ENCODE peak calls at places on chromosomes 1 and 21, in ten cellular contexts. E, Y, A, Z, F, X, K, D, L and M are unnamed samples.

GRCh38 chr1:162159515-162159914 is 90.0 kb downstream of the NOS1AP start:
- DNase-seq in E (no peak), Y (no peak), A (peak), Z (no peak), F (no peak), X (no peak), K (peak), D (peak), L (no peak), M (no peak)

GRCh38 chr1:8015036-8015808 is 10.9 kb downstream of the ERRFI1 start:
- DNase-seq in E (peak), Y (peak), A (peak), Z (no peak), F (peak), X (peak), K (peak), D (peak), L (peak), M (no peak)

GRCh38 chr1:7535934-7536878 is 234.9 kb upstream of the VAMP3 start:
- DNase-seq in E (no peak), Y (no peak), A (no peak), Z (no peak), F (no peak), X (no peak), K (no peak), D (no peak), L (peak), M (no peak)

GRCh38 chr1:224058303-224058702 is 55.6 kb upstream of the FBXO28 start:
- DNase-seq in E (no peak), Y (no peak), A (no peak), Z (no peak), F (no peak), X (no peak), K (peak), D (no peak), L (no peak), M (no peak)

GRCh38 chr1:19710825-19711611 is 46.3 kb downstream of the HTR6 start:
- DNase-seq in E (no peak), Y (no peak), A (no peak), Z (no peak), F (no peak), X (peak), K (no peak), D (no peak), L (no peak), M (no peak)

GRCh38 chr1:15703562-15703961 is 19.4 kb downstream of the PLEKHM2 start:
- DNase-seq in E (peak), Y (peak), A (peak), Z (peak), F (peak), X (no peak), K (peak), D (no peak), L (no peak), M (no peak)

GRCh38 chr1:150566589-150567340 is 12.6 kb downstream of the MCL1 start:
- DNase-seq in E (no peak), Y (no peak), A (no peak), Z (no peak), F (no peak), X (peak), K (no peak), D (no peak), L (no peak), M (no peak)

GRCh38 chr1:216528816-216529215 is 105.6 kb upstream of the USH2A start:
- DNase-seq in E (no peak), Y (no peak), A (peak), Z (no peak), F (no peak), X (peak), K (peak), D (peak), L (no peak), M (no peak)

GRCh38 chr1:45381243-45381642 is 41.0 kb upstream of the MUTYH start:
- DNase-seq in E (no peak), Y (no peak), A (no peak), Z (no peak), F (no peak), X (no peak), K (peak), D (no peak), L (no peak), M (no peak)

GRCh38 chr1:39866767-39867166 is 16.5 kb downstream of the TRIT1 start:
- DNase-seq in E (no peak), Y (no peak), A (no peak), Z (peak), F (peak), X (no peak), K (peak), D (no peak), L (no peak), M (no peak)

GRCh38 chr1:151166506-151166956 is 587 bp downstream of the SCNM1 start:
- DNase-seq in E (no peak), Y (no peak), A (peak), Z (peak), F (no peak), X (peak), K (peak), D (no peak), L (peak), M (no peak)

GRCh38 chr1:118185083-118185899 is at the start of gene SPAG17:
- DNase-seq in E (peak), Y (peak), A (peak), Z (no peak), F (no peak), X (peak), K (peak), D (peak), L (peak), M (no peak)

GRCh38 chr1:116667577-116668105 is at the start of gene IGSF3:
- DNase-seq in E (peak), Y (no peak), A (peak), Z (no peak), F (no peak), X (peak), K (peak), D (peak), L (peak), M (no peak)

GRCh38 chr1:21568809-21569385 is 59.7 kb downstream of the ALPL start:
- DNase-seq in E (no peak), Y (no peak), A (no peak), Z (no peak), F (no peak), X (no peak), K (no peak), D (no peak), L (no peak), M (no peak)

GRCh38 chr1:28886731-28887417 is 27.5 kb upstream of the EPB41 start:
- DNase-seq in E (peak), Y (no peak), A (peak), Z (peak), F (peak), X (peak), K (peak), D (peak), L (peak), M (peak)

GRCh38 chr1:42949312-42950145 is 9.1 kb downstream of the SLC2A1 start:
- DNase-seq in E (no peak), Y (no peak), A (no peak), Z (no peak), F (no peak), X (no peak), K (no peak), D (no peak), L (peak), M (no peak)

GRCh38 chr1:155013632-155014031 is 11.0 kb downstream of the ZBTB7B start:
- DNase-seq in E (no peak), Y (no peak), A (no peak), Z (no peak), F (no peak), X (no peak), K (no peak), D (no peak), L (no peak), M (no peak)

GRCh38 chr1:227010645-227011044 is 70.6 kb downstream of the COQ8A start:
- DNase-seq in E (no peak), Y (no peak), A (no peak), Z (no peak), F (no peak), X (no peak), K (no peak), D (no peak), L (no peak), M (no peak)

GRCh38 chr1:247639381-247639981 is 34.1 kb downstream of the OR2G3 start:
- DNase-seq in E (peak), Y (no peak), A (peak), Z (no peak), F (no peak), X (no peak), K (peak), D (no peak), L (peak), M (peak)

GRCh38 chr1:71086331-71086730 is 5.5 kb upstream of the ZRANB2 start:
- DNase-seq in E (no peak), Y (no peak), A (no peak), Z (peak), F (peak), X (no peak), K (peak), D (no peak), L (no peak), M (no peak)

GRCh38 chr1:167676205-167676915 is 45.4 kb upstream of the MPZL1 start:
- DNase-seq in E (no peak), Y (no peak), A (no peak), Z (no peak), F (no peak), X (peak), K (no peak), D (no peak), L (no peak), M (no peak)

GRCh38 chr21:44996096-44996495 is 56.3 kb downstream of the SLX9 start:
- DNase-seq in E (no peak), Y (no peak), A (no peak), Z (no peak), F (no peak), X (no peak), K (no peak), D (no peak), L (no peak), M (no peak)

GRCh38 chr1:73626326-73626725 is 571.6 kb downstream of the LRRIQ3 start:
- DNase-seq in E (no peak), Y (no peak), A (no peak), Z (no peak), F (no peak), X (no peak), K (no peak), D (no peak), L (no peak), M (no peak)

GRCh38 chr1:167454304-167454928 is 63.9 kb downstream of the CD247 start:
- DNase-seq in E (no peak), Y (no peak), A (no peak), Z (no peak), F (no peak), X (no peak), K (no peak), D (no peak), L (peak), M (peak)

GRCh38 chr1:234782057-234782800 is 172.3 kb upstream of the IRF2BP2 start:
- DNase-seq in E (no peak), Y (no peak), A (peak), Z (no peak), F (no peak), X (no peak), K (peak), D (no peak), L (no peak), M (no peak)

GRCh38 chr1:108050134-108050533 is 85.2 kb upstream of the VAV3 start:
- DNase-seq in E (no peak), Y (no peak), A (no peak), Z (no peak), F (no peak), X (no peak), K (peak), D (no peak), L (no peak), M (no peak)

GRCh38 chr1:153903841-153904455 is 18.8 kb downstream of the GATAD2B start:
- DNase-seq in E (no peak), Y (no peak), A (no peak), Z (no peak), F (no peak), X (no peak), K (no peak), D (no peak), L (no peak), M (no peak)

GRCh38 chr21:26715878-26716506 is 129.2 kb downstream of the ADAMTS1 start:
- DNase-seq in E (peak), Y (peak), A (peak), Z (peak), F (no peak), X (peak), K (peak), D (peak), L (peak), M (no peak)

GRCh38 chr1:1013922-1014617 is 773 bp downstream of the ISG15 start:
- DNase-seq in E (no peak), Y (no peak), A (peak), Z (no peak), F (no peak), X (peak), K (no peak), D (no peak), L (peak), M (no peak)

GRCh38 chr1:231584117-231584516 is 42.5 kb upstream of the DISC1 start:
- DNase-seq in E (no peak), Y (no peak), A (peak), Z (no peak), F (peak), X (peak), K (peak), D (peak), L (no peak), M (no peak)

GRCh38 chr1:205783904-205784303 is 8.6 kb upstream of the RAB29 start:
- DNase-seq in E (no peak), Y (no peak), A (no peak), Z (no peak), F (no peak), X (no peak), K (no peak), D (no peak), L (no peak), M (no peak)

GRCh38 chr1:205777994-205778393 is 2.7 kb upstream of the RAB29 start:
- DNase-seq in E (no peak), Y (no peak), A (no peak), Z (no peak), F (no peak), X (no peak), K (no peak), D (no peak), L (no peak), M (no peak)

GRCh38 chr1:205782627-205783470 is 7.6 kb upstream of the RAB29 start:
- DNase-seq in E (no peak), Y (no peak), A (no peak), Z (no peak), F (no peak), X (peak), K (no peak), D (no peak), L (no peak), M (no peak)

GRCh38 chr1:205775717-205776056 is 405 bp upstream of the RAB29 start:
- DNase-seq in E (no peak), Y (no peak), A (no peak), Z (no peak), F (peak), X (no peak), K (peak), D (no peak), L (no peak), M (no peak)

GRCh38 chr1:205780335-205780734 is 5.1 kb upstream of the RAB29 start:
- DNase-seq in E (no peak), Y (no peak), A (no peak), Z (no peak), F (no peak), X (no peak), K (no peak), D (no peak), L (no peak), M (no peak)
- TF ChIP-seq CTCF in E (no peak), Y (no peak), A (no peak), Z (no peak), F (no peak), X (no peak), K (no peak), D (no peak), L (no peak), M (no peak)

DNA sequence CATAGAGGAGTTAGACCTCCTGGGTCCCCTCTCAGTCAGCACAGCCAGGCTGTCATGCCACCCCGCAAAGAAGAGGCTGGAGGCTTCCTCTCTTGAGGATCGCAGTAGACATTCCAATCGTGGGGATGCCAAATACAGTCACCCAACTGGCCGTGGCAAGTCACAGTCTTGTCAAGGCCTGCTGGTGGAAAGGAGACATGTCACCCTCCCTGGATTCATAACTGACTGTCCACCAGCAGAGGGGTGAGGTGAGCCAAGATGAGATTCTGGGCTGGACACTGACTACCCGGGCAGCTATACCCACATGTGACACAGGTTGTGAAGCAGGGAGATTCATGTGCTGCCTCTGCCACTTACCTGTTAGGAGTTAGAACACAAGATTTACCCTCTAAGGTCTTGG is 123.5 kb upstream of the NGF start:
- DNase-seq in E (no peak), Y (no peak), A (no peak), Z (no peak), F (no peak), X (no peak), K (peak), D (no peak), L (no peak), M (no peak)
- TF ChIP-seq CTCF in E (no peak), Y (no peak), A (no peak), Z (no peak), F (no peak), X (no peak), K (peak), D (no peak), L (no peak), M (no peak)

DNA sequence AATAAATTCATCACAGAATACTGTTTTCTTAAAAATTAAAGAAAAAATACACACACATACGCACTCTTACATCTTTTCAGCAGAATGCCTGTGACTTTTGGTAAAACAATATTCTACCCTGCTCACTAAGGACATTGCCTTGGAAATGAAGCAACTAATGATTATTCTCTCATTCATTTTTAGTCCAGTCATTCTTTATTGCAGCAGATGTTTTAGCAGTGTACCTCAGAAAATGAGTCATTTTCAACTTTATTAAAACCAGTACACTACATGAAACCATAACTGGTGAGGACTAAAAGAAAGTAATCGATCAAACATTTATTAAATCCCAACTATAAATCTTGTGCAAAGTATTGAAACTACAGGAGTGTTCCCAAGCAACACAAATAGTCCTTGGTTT is 114.3 kb downstream of the ADGRL4 start:
- DNase-seq in E (no peak), Y (peak), A (no peak), Z (no peak), F (peak), X (no peak), K (peak), D (no peak), L (no peak), M (no peak)
- TF ChIP-seq CTCF in E (no peak), Y (no peak), A (no peak), Z (no peak), F (no peak), X (no peak), K (no peak), D (no peak), L (no peak), M (no peak)

GRCh38 chr21:36029309-36029708 is 31.0 kb downstream of the SETD4 start:
- DNase-seq in E (no peak), Y (no peak), A (no peak), Z (no peak), F (no peak), X (no peak), K (no peak), D (no peak), L (no peak), M (no peak)

GRCh38 chr21:36024782-36025181 is 35.5 kb downstream of the SETD4 start:
- DNase-seq in E (no peak), Y (no peak), A (no peak), Z (no peak), F (no peak), X (no peak), K (no peak), D (no peak), L (no peak), M (no peak)

GRCh38 chr21:36027352-36027751 is 33.0 kb downstream of the SETD4 start:
- DNase-seq in E (no peak), Y (no peak), A (no peak), Z (peak), F (no peak), X (peak), K (no peak), D (no peak), L (no peak), M (no peak)

GRCh38 chr21:36030581-36031189 is 29.6 kb downstream of the SETD4 start:
- DNase-seq in E (no peak), Y (peak), A (no peak), Z (no peak), F (no peak), X (no peak), K (no peak), D (no peak), L (no peak), M (no peak)

DNA sequence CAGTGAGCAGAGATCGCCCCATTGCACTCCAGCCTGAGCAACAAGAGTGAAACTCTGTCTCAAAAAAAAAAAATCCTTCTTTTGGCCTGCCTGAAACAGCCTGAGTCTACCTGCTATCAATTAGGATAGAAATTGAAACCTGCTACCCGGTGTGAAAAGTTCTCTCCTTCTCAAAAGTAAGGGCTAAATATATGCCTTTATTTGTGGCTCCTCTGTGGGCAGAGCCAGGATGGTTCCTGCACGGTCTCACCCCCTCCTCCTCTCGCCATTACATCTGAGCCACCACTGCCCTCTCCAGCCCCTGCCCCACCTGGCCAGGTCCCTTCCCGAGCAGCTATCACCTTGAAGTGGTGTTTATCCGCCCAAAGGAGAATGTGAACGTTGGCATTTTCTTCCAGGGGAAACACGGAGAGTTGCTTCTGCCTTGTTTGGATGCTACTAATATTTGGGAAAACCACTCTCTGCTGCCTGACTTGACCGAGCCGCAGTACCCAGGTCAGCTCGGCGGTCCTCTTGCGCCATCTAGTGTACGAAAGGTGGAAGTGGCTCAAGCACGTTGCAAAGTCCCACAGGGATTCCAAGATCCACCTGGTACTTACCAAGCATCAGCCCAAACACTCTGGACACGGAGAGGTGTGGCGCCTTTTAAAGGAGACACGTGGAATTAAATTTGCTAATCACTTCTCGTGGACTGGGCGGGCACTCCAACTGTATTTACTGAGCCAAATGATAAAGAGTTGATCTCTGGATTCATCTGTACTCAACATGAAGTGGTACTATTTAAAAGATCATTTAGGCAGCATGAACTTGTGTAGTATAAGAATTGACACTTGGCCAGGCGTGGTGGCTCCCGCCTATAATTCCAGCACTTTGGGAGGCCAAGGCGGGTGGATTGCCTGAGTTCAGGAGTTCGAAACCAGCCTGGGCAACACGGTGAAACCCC is 31.9 kb downstream of the SETD4 start:
- DNase-seq in E (peak), Y (peak), A (peak), Z (peak), F (no peak), X (peak), K (peak), D (peak), L (peak), M (peak)
- TF ChIP-seq CTCF in E (peak), Y (peak), A (peak), Z (peak), F (peak), X (peak), K (peak), D (peak), L (peak), M (peak)